ENCODE peak calls at places on chromosome 12, in seven cellular contexts. S is fibroblast of pulmonary artery, A is GOT3, X is substantia nigra, Z is PC-3, V is glutamatergic neuron, B is lung. D is an unnamed sample.

GRCh38 chr12:76563061-76563460 is 3.5 kb upstream of the OSBPL8 start:
- DNase-seq in V (no peak), B (no peak), X (no peak), S (no peak), A (no peak), Z (peak), D (no peak)

GRCh38 chr12:50074936-50075807 is 10.0 kb upstream of the SMARCD1 start:
- DNase-seq in Z (peak), V (peak), A (peak), X (peak), S (peak), B (peak), D (peak)

GRCh38 chr12:114878781-114879180 is 194.8 kb upstream of the TBX3 start:
- DNase-seq in V (no peak), B (no peak), Z (no peak), S (no peak), X (no peak), A (no peak), D (no peak)

GRCh38 chr12:96236221-96236822 is 42.1 kb downstream of the ELK3 start:
- DNase-seq in S (peak), A (no peak), V (no peak), X (no peak), B (no peak), Z (no peak), D (no peak)

GRCh38 chr12:93317227-93317626 is 60.5 kb upstream of the NUDT4 start:
- DNase-seq in B (no peak), A (no peak), X (no peak), Z (peak), V (no peak), S (no peak), D (no peak)

GRCh38 chr12:95318071-95318545 is 100.5 kb downstream of the VEZT start:
- DNase-seq in B (no peak), X (no peak), V (no peak), Z (peak), S (peak), A (no peak), D (peak)

GRCh38 chr12:108309674-108310312 is 29.3 kb downstream of the CMKLR1 start:
- DNase-seq in B (no peak), A (no peak), V (no peak), S (no peak), X (no peak), Z (no peak), D (no peak)

GRCh38 chr12:64931321-64931720 is 106.9 kb downstream of the TBC1D30 start:
- DNase-seq in X (no peak), Z (no peak), S (no peak), A (no peak), B (no peak), V (no peak), D (no peak)

GRCh38 chr12:25994252-25994651 is 35.8 kb downstream of the RASSF8 start:
- DNase-seq in A (no peak), X (no peak), V (no peak), Z (peak), S (peak), B (no peak), D (no peak)

GRCh38 chr12:30928356-30929264 is 2.1 kb downstream of the TSPAN11 start:
- DNase-seq in X (peak), A (no peak), V (no peak), Z (no peak), B (no peak), S (no peak), D (no peak)

D was measured in RWPE1.